ENCODE peak calls at places on chromosomes 16 and 17, in four cellular contexts. C is BJ, Y is H7, Z is body of pancreas. W is an unnamed sample.

GRCh38 chr16:82638095-82638798 is 11.5 kb downstream of the CDH13 start:
- DNase-seq in C (no peak), Y (no peak), Z (no peak), W (peak)

GRCh38 chr16:56822966-56823739 is 41.9 kb upstream of the SLC12A3 start:
- DNase-seq in C (no peak), Y (no peak), Z (no peak), W (no peak)

GRCh38 chr17:16422416-16422815 is 7.0 kb downstream of the TRPV2 start:
- DNase-seq in Z (no peak), Y (peak), C (no peak), W (no peak)

GRCh38 chr17:1005361-1005946 is 8.5 kb downstream of the TIMM22 start:
- DNase-seq in C (no peak), Z (peak), Y (peak), W (peak)

GRCh38 chr16:14005335-14005734 is 65.8 kb upstream of the MRTFB start:
- DNase-seq in Y (no peak), C (no peak), Z (no peak), W (no peak)

GRCh38 chr17:73142763-73143395 is 21.9 kb upstream of the SSTR2 start:
- DNase-seq in C (no peak), Y (no peak), Z (no peak), W (peak)

GRCh38 chr17:58756246-58757161 is 850 bp downstream of the PPM1E start:
- DNase-seq in Y (peak), Z (peak), C (no peak), W (no peak)

GRCh38 chr17:64938925-64939474 is 19.7 kb upstream of the LRRC37A3 start:
- DNase-seq in C (no peak), Y (peak), Z (peak), W (peak)

GRCh38 chr17:41695134-41695661 is 6.5 kb downstream of the EIF1 start:
- DNase-seq in Y (no peak), C (no peak), Z (no peak), W (no peak)

GRCh38 chr17:17366941-17367885 is 64.0 kb downstream of the NT5M start:
- DNase-seq in Z (no peak), C (no peak), Y (peak), W (no peak)

GRCh38 chr16:28845173-28846079 is 722 bp downstream of the TUFM start:
- DNase-seq in Z (peak), Y (peak), C (no peak), W (peak)

GRCh38 chr17:49987681-49988441 is 7.2 kb downstream of the DLX3 start:
- DNase-seq in Y (peak), C (no peak), Z (no peak), W (peak)

GRCh38 chr17:8420041-8420934 is 15.4 kb upstream of the NDEL1 start:
- DNase-seq in Z (peak), Y (no peak), C (no peak), W (peak)

GRCh38 chr17:82551779-82552457 is 32.4 kb downstream of the FOXK2 start:
- DNase-seq in C (no peak), Z (peak), Y (peak), W (peak)

GRCh38 chr16:49586466-49586865 is 212.9 kb downstream of the C16orf78 start:
- DNase-seq in C (no peak), Y (no peak), Z (no peak), W (no peak)

GRCh38 chr17:7830616-7831015 is 3.4 kb upstream of the KDM6B start:
- DNase-seq in C (no peak), Y (no peak), Z (no peak), W (no peak)